ENCODE peak calls at places on chromosomes 13 and 19, in four cellular contexts. One of them, this sample, is unnamed.

GRCh38 chr13:80339578-80339840 is 1.4 kb downstream of the SPRY2 start:
- DNase-seq in neuronal stem cell: peak; percentile 40
- DNase-seq in H9: no peak
- DNase-seq in trophoblast cell: no peak
- DNase-seq in this sample: peak; percentile 66

GRCh38 chr19:42254083-42254849 is 662 bp downstream of the ERF start:
- DNase-seq in neuronal stem cell: peak; percentile 79
- DNase-seq in H9: peak; percentile 72
- DNase-seq in trophoblast cell: peak; percentile 72
- DNase-seq in this sample: peak; percentile 86

GRCh38 chr19:28228854-28229253 is 984.1 kb downstream of the UQCRFS1 start:
- DNase-seq in neuronal stem cell: no peak
- DNase-seq in H9: no peak
- DNase-seq in trophoblast cell: no peak
- DNase-seq in this sample: no peak

GRCh38 chr13:77584111-77584510 is 48.6 kb downstream of the SCEL start:
- DNase-seq in neuronal stem cell: no peak
- DNase-seq in H9: no peak
- DNase-seq in trophoblast cell: no peak
- DNase-seq in this sample: no peak

GRCh38 chr19:912181-913079 is 589 bp downstream of the R3HDM4 start:
- DNase-seq in neuronal stem cell: no peak
- DNase-seq in H9: no peak
- DNase-seq in trophoblast cell: no peak
- DNase-seq in this sample: no peak

GRCh38 chr13:88544836-88545235 is 873.7 kb downstream of the SLITRK5 start:
- DNase-seq in neuronal stem cell: no peak
- DNase-seq in H9: no peak
- DNase-seq in trophoblast cell: no peak
- DNase-seq in this sample: no peak

GRCh38 chr13:98325724-98326123 is 148.7 kb upstream of the RNF113B start:
- DNase-seq in neuronal stem cell: no peak
- DNase-seq in H9: peak; percentile 12
- DNase-seq in trophoblast cell: no peak
- DNase-seq in this sample: no peak

GRCh38 chr13:79995334-79995733 is 345.6 kb downstream of the SPRY2 start:
- DNase-seq in neuronal stem cell: no peak
- DNase-seq in H9: no peak
- DNase-seq in trophoblast cell: no peak
- DNase-seq in this sample: peak; percentile 92

GRCh38 chr13:57352114-57352513 is 185.1 kb downstream of the PRR20E start:
- DNase-seq in neuronal stem cell: no peak
- DNase-seq in H9: no peak
- DNase-seq in trophoblast cell: no peak
- DNase-seq in this sample: no peak

GRCh38 chr19:31099470-31100190 is 249.6 kb downstream of the TSHZ3 start:
- DNase-seq in neuronal stem cell: no peak
- DNase-seq in H9: no peak
- DNase-seq in trophoblast cell: no peak
- DNase-seq in this sample: no peak

DNA sequence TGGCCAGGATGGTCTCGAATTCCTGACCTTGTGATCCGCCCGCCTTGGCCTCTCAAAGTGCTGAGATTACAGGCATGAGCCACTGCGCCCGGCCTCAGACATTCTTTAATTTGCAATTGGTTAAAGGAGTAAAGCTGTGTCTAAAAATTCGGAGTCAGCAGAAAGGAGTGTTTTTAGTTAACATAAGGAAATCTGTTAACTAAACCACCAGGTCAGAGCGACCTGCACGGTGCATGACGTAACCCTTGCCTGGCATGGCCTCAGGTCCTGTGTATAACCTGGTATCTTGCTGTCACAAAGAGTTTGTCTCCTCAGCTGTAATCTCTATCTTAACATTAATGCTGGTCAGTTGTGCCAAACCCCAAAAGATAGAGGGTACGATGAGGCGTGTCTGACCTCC is 9.5 kb upstream of the KLK12 start:
- DNase-seq in neuronal stem cell: no peak
- DNase-seq in H9: no peak
- DNase-seq in trophoblast cell: no peak
- DNase-seq in this sample: no peak
- H3K23ac ChIP-seq in neuronal stem cell: no peak overlapping the region
- H3K23ac ChIP-seq in H9: no peak overlapping the region
- H3K23ac ChIP-seq in trophoblast cell: no peak overlapping the region
- H3K23ac ChIP-seq in this sample: no peak overlapping the region

DNA sequence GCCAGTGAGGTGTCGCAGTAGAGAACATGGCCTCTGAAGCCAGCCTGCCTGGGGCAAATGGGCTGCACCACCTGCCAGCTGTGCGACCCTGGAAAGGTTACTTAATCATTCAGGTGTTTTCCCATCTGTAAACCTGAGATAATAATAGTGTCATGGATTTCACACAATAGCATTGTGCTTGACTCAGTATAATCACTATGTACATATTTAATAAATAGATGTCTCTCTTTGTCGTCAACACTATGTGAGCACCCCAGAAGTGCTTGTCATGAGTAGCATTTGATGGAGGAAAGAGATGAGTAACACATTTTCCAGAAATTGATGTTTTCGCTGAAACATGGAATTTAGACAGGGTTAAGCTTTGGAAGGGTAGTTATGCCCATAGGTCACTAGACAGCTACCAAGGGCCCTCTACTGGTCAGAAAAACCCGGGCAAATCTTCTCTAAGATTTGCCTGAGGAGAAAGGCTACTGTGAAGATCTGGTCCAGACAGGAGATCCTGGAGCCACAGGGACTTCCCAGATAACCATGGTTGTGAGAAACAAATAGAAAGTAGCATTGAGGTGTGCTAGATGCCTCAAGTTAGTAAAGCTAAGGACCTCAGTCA is 9.5 kb upstream of the MBNL2 start:
- DNase-seq in neuronal stem cell: no peak
- DNase-seq in H9: no peak
- DNase-seq in trophoblast cell: peak; percentile 84
- DNase-seq in this sample: peak; percentile 66
- H4K8ac ChIP-seq in neuronal stem cell: no peak overlapping the region
- H4K8ac ChIP-seq in H9: no peak overlapping the region
- H4K8ac ChIP-seq in trophoblast cell: peak overlapping the region; percentile 69
- H4K8ac ChIP-seq in this sample: no peak overlapping the region

GRCh38 chr13:27621366-27622101 is at the start of gene POLR1D:
- DNase-seq in neuronal stem cell: peak; percentile 67
- DNase-seq in H9: peak; percentile 91
- DNase-seq in trophoblast cell: peak; percentile 94
- DNase-seq in this sample: peak; percentile 95
- H2BK5ac ChIP-seq in neuronal stem cell: peak within 1 kb of the TSS; percentile 54
- H2BK5ac ChIP-seq in H9: peak within 1 kb of the TSS; percentile 74
- H2BK5ac ChIP-seq in trophoblast cell: peak within 1 kb of the TSS; percentile 85
- H2BK5ac ChIP-seq in this sample: peak within 1 kb of the TSS; percentile 94

DNA sequence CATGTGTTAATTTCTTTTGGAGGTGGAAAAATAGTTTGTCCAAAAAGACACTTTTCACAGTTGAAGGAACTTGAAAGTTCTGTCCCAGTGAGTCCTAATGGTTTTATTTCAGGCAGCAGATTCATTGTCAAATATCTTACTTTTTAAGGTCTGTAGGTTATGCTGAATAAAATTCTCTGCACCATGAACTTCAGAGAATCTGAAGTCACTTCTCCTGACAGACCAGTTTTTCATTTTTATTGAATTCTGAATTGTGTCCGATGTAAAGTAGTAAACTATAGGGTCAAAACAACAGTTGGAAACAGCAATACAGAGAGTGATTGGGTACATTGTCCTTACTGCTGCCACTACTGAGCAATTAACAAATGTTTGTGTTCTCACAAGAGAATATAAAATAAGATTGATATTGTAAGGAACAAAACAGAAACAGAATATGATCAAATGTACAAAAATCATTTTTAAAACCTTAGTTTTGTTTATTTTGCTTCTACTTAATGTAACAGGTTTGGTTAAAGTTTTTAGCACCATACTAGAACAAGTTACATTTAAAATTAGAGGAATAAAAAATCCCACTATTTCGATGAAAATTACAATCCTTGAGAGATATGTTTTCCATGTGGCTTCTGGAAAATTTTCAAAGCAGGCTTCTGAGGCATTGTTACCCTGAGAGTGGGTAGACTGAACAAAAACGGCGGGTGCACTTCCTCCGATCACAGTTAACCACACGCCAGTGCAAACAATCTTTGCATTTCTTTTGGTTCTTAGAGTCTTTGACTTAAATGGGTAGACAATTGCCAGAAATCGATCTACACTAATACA is 1.4 kb downstream of the LPAR6 start:
- DNase-seq in neuronal stem cell: no peak
- DNase-seq in H9: no peak
- DNase-seq in trophoblast cell: no peak
- DNase-seq in this sample: peak; percentile 8
- H3K23ac ChIP-seq in neuronal stem cell: no peak overlapping the region
- H3K23ac ChIP-seq in H9: no peak overlapping the region
- H3K23ac ChIP-seq in trophoblast cell: no peak overlapping the region
- H3K23ac ChIP-seq in this sample: no peak overlapping the region

GRCh38 chr13:44417446-44417845 is 43.8 kb downstream of the SERP2 start:
- DNase-seq in neuronal stem cell: no peak
- DNase-seq in H9: no peak
- DNase-seq in trophoblast cell: no peak
- DNase-seq in this sample: peak; percentile 54
- H4K8ac ChIP-seq in neuronal stem cell: no peak overlapping the region
- H4K8ac ChIP-seq in H9: no peak overlapping the region
- H4K8ac ChIP-seq in trophoblast cell: no peak overlapping the region
- H4K8ac ChIP-seq in this sample: no peak overlapping the region

GRCh38 chr19:13208964-13209796 is 59.0 kb downstream of the IER2 start:
- DNase-seq in neuronal stem cell: no peak
- DNase-seq in H9: peak; percentile 70
- DNase-seq in trophoblast cell: no peak
- DNase-seq in this sample: no peak
- H2BK5ac ChIP-seq in neuronal stem cell: peak overlapping the region; percentile 93
- H2BK5ac ChIP-seq in H9: no peak overlapping the region
- H2BK5ac ChIP-seq in trophoblast cell: no peak overlapping the region
- H2BK5ac ChIP-seq in this sample: no peak overlapping the region

This sample was measured in mesendoderm.